ENCODE peak calls at places on chromosomes 7 and 10, in seven cellular contexts. D is CD8-positive, alpha-beta T cell; N is ovary; X is A549; K is hepatocyte; H is right lobe of liver; W is lower lobe of right lung. I is an unnamed sample. For H3K4me1, the result is how much of the 10 kb centered on the place peaks cover.

GRCh38 chr10:12640026-12640425 is 290.7 kb downstream of the CAMK1D start:
- DNase-seq in W (no peak), H (no peak), D (no peak), K (no peak), X (no peak), N (no peak), I (no peak)

GRCh38 chr7:69598081-69598486 is at the start of gene AUTS2:
- DNase-seq in N (peak), W (peak), K (peak), H (peak), D (peak), X (peak), I (peak)

GRCh38 chr10:7085913-7086589 is 324.8 kb downstream of the SFMBT2 start:
- DNase-seq in X (no peak), H (no peak), D (no peak), W (no peak), K (peak), N (no peak), I (no peak)

GRCh38 chr10:43304687-43305333 is 37.9 kb upstream of the RASGEF1A start:
- DNase-seq in D (peak), W (peak), K (peak), H (peak), N (peak), X (peak), I (peak)

GRCh38 chr10:80457554-80458262 is 3.6 kb downstream of the TSPAN14 start:
- DNase-seq in W (no peak), N (no peak), D (no peak), X (no peak), H (no peak), K (no peak), I (no peak)

GRCh38 chr10:72272689-72273409 is 875 bp upstream of the DDIT4 start:
- DNase-seq in H (peak), N (peak), X (peak), W (peak), D (no peak), K (peak), I (no peak)

GRCh38 chr7:521221-522070 is 1.8 kb upstream of the PDGFA start:
- DNase-seq in X (peak), K (peak), N (no peak), W (peak), H (peak), D (no peak), I (no peak)

GRCh38 chr7:43648725-43649406 is 66.0 kb downstream of the STK17A start:
- DNase-seq in D (peak), W (no peak), H (no peak), N (no peak), X (no peak), K (no peak), I (peak)

GRCh38 chr7:150368884-150369739 is 490 bp downstream of the REPIN1 start:
- DNase-seq in W (peak), D (peak), X (peak), N (peak), K (peak), H (peak), I (peak)

GRCh38 chr7:1975581-1975980 is 257.2 kb downstream of the MAD1L1 start:
- DNase-seq in X (no peak), D (no peak), W (peak), N (no peak), H (no peak), K (no peak), I (no peak)

GRCh38 chr10:484441-484924 is 205.0 kb downstream of the DIP2C start:
- DNase-seq in H (peak), X (no peak), W (no peak), K (no peak), N (peak), D (no peak), I (no peak)
- H3K27ac ChIP-seq in H (peak), X (peak), W (peak), K (no peak), N (peak), D (peak), I (peak)

GRCh38 chr7:91352091-91352490 is 87.9 kb downstream of the FZD1 start:
- DNase-seq in W (no peak), D (no peak), N (no peak), X (no peak), H (no peak), K (no peak), I (no peak)
- H3K4me1 ChIP-seq in W (under half), D (under half), N (under half), X (under half), H (under half), K (under half), I (under half)

GRCh38 chr10:129441391-129442009 is 25.5 kb upstream of the MGMT start:
- DNase-seq in H (no peak), W (no peak), D (no peak), K (no peak), N (no peak), X (no peak), I (no peak)
- H3K27ac ChIP-seq in H (no peak), W (no peak), D (no peak), K (no peak), N (no peak), X (no peak), I (no peak)

DNA sequence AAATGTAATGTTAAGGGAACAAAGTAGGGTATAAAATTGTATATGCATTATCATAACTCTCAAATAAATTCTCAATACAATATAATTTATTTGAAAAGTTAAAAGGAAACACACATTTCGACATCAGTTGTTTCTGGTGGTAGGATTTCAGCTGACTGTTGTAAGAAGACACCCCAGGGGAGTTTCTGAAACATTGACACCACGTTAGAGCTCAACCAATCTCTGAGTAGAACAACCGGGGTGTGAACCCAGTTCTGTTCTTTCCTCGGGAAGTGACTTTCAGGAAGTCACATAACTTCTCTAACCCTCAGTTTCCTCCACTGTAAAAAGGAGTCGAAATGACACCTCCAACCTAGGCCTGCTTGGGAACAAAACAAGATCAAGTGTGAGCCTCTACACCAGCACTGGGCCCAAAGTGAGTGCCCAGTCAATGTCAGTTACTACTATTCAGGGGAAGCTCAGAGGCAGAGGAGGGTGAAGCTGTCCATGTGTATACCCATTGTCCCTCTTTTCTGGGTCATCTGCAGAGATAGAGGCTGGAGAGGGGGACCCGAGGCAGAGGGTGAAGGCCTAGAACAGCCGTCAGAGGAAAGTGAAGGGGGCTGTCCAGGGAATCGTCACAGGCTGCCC is 67.1 kb downstream of the AOAH start:
- DNase-seq in H (no peak), X (no peak), N (no peak), D (no peak), K (no peak), W (no peak), I (no peak)
- H3K4me1 ChIP-seq in H (under half), X (half or more), N (under half), D (under half), K (under half), W (under half), I (under half)